ENCODE peak calls at places on chromosomes 6 and 20, in ten cellular contexts. One of them, this sample, is unnamed.

GRCh38 chr6:1035419-1035818 is 276.5 kb upstream of the FOXQ1 start:
- DNase-seq in upper lobe of left lung: no peak
- DNase-seq in AG09309: no peak
- DNase-seq in aorta: no peak
- DNase-seq in astrocyte of the spinal cord: no peak
- DNase-seq in cardiac fibroblast: no peak
- DNase-seq in A549: no peak
- DNase-seq in heart left ventricle: no peak
- DNase-seq in brain microvascular endothelial cell: no peak
- DNase-seq in CD8-positive, alpha-beta memory T cell: no peak
- DNase-seq in this sample: no peak

GRCh38 chr6:85250586-85251216 is 199.2 kb upstream of the NT5E start:
- DNase-seq in heart left ventricle: no peak
- DNase-seq in brain microvascular endothelial cell: peak
- DNase-seq in upper lobe of left lung: no peak
- DNase-seq in cardiac fibroblast: peak
- DNase-seq in AG09309: no peak
- DNase-seq in CD8-positive, alpha-beta memory T cell: no peak
- DNase-seq in astrocyte of the spinal cord: peak
- DNase-seq in A549: no peak
- DNase-seq in aorta: no peak
- DNase-seq in this sample: no peak

GRCh38 chr6:16639689-16640480 is 121.4 kb downstream of the ATXN1 start:
- DNase-seq in brain microvascular endothelial cell: peak
- DNase-seq in heart left ventricle: no peak
- DNase-seq in cardiac fibroblast: peak
- DNase-seq in CD8-positive, alpha-beta memory T cell: no peak
- DNase-seq in A549: peak
- DNase-seq in AG09309: peak
- DNase-seq in astrocyte of the spinal cord: peak
- DNase-seq in aorta: no peak
- DNase-seq in upper lobe of left lung: no peak
- DNase-seq in this sample: no peak

GRCh38 chr6:79671605-79672266 is 40.6 kb downstream of the SH3BGRL2 start:
- DNase-seq in CD8-positive, alpha-beta memory T cell: peak
- DNase-seq in upper lobe of left lung: peak
- DNase-seq in A549: no peak
- DNase-seq in cardiac fibroblast: peak
- DNase-seq in aorta: no peak
- DNase-seq in brain microvascular endothelial cell: peak
- DNase-seq in astrocyte of the spinal cord: peak
- DNase-seq in heart left ventricle: peak
- DNase-seq in AG09309: no peak
- DNase-seq in this sample: no peak

GRCh38 chr20:43662943-43663655 is 3.8 kb upstream of the MYBL2 start:
- DNase-seq in A549: no peak
- DNase-seq in upper lobe of left lung: no peak
- DNase-seq in astrocyte of the spinal cord: no peak
- DNase-seq in aorta: peak
- DNase-seq in cardiac fibroblast: no peak
- DNase-seq in heart left ventricle: no peak
- DNase-seq in CD8-positive, alpha-beta memory T cell: no peak
- DNase-seq in AG09309: no peak
- DNase-seq in brain microvascular endothelial cell: no peak
- DNase-seq in this sample: no peak

GRCh38 chr6:90383212-90383611 is 86.6 kb upstream of the BACH2 start:
- DNase-seq in heart left ventricle: no peak
- DNase-seq in A549: no peak
- DNase-seq in aorta: no peak
- DNase-seq in brain microvascular endothelial cell: no peak
- DNase-seq in AG09309: no peak
- DNase-seq in cardiac fibroblast: no peak
- DNase-seq in CD8-positive, alpha-beta memory T cell: peak
- DNase-seq in upper lobe of left lung: no peak
- DNase-seq in astrocyte of the spinal cord: no peak
- DNase-seq in this sample: peak

GRCh38 chr6:167093922-167094432 is 28.9 kb upstream of the CCR6 start:
- DNase-seq in AG09309: no peak
- DNase-seq in aorta: no peak
- DNase-seq in astrocyte of the spinal cord: no peak
- DNase-seq in CD8-positive, alpha-beta memory T cell: peak
- DNase-seq in heart left ventricle: no peak
- DNase-seq in A549: no peak
- DNase-seq in cardiac fibroblast: no peak
- DNase-seq in brain microvascular endothelial cell: no peak
- DNase-seq in upper lobe of left lung: no peak
- DNase-seq in this sample: no peak

GRCh38 chr20:44649976-44650375 is 1.5 kb downstream of the ADA start:
- DNase-seq in cardiac fibroblast: no peak
- DNase-seq in astrocyte of the spinal cord: no peak
- DNase-seq in heart left ventricle: no peak
- DNase-seq in CD8-positive, alpha-beta memory T cell: no peak
- DNase-seq in AG09309: no peak
- DNase-seq in brain microvascular endothelial cell: no peak
- DNase-seq in aorta: no peak
- DNase-seq in A549: no peak
- DNase-seq in upper lobe of left lung: no peak
- DNase-seq in this sample: no peak

GRCh38 chr6:132962936-132963579 is 148.7 kb downstream of the RPS12 start:
- DNase-seq in AG09309: peak
- DNase-seq in A549: peak
- DNase-seq in aorta: peak
- DNase-seq in astrocyte of the spinal cord: peak
- DNase-seq in cardiac fibroblast: peak
- DNase-seq in CD8-positive, alpha-beta memory T cell: peak
- DNase-seq in brain microvascular endothelial cell: peak
- DNase-seq in upper lobe of left lung: peak
- DNase-seq in heart left ventricle: peak
- DNase-seq in this sample: peak

GRCh38 chr6:132961610-132962009 is 147.2 kb downstream of the RPS12 start:
- DNase-seq in cardiac fibroblast: no peak
- DNase-seq in heart left ventricle: no peak
- DNase-seq in astrocyte of the spinal cord: no peak
- DNase-seq in A549: no peak
- DNase-seq in CD8-positive, alpha-beta memory T cell: no peak
- DNase-seq in upper lobe of left lung: no peak
- DNase-seq in aorta: no peak
- DNase-seq in AG09309: no peak
- DNase-seq in brain microvascular endothelial cell: no peak
- DNase-seq in this sample: no peak

GRCh38 chr6:132964868-132965382 is 150.6 kb downstream of the RPS12 start:
- DNase-seq in heart left ventricle: no peak
- DNase-seq in AG09309: no peak
- DNase-seq in brain microvascular endothelial cell: peak
- DNase-seq in astrocyte of the spinal cord: peak
- DNase-seq in A549: no peak
- DNase-seq in upper lobe of left lung: no peak
- DNase-seq in aorta: no peak
- DNase-seq in CD8-positive, alpha-beta memory T cell: no peak
- DNase-seq in cardiac fibroblast: no peak
- DNase-seq in this sample: no peak

GRCh38 chr6:132961122-132961521 is 146.8 kb downstream of the RPS12 start:
- DNase-seq in A549: no peak
- DNase-seq in upper lobe of left lung: no peak
- DNase-seq in brain microvascular endothelial cell: peak
- DNase-seq in AG09309: peak
- DNase-seq in heart left ventricle: no peak
- DNase-seq in astrocyte of the spinal cord: peak
- DNase-seq in cardiac fibroblast: peak
- DNase-seq in aorta: no peak
- DNase-seq in CD8-positive, alpha-beta memory T cell: no peak
- DNase-seq in this sample: no peak

DNA sequence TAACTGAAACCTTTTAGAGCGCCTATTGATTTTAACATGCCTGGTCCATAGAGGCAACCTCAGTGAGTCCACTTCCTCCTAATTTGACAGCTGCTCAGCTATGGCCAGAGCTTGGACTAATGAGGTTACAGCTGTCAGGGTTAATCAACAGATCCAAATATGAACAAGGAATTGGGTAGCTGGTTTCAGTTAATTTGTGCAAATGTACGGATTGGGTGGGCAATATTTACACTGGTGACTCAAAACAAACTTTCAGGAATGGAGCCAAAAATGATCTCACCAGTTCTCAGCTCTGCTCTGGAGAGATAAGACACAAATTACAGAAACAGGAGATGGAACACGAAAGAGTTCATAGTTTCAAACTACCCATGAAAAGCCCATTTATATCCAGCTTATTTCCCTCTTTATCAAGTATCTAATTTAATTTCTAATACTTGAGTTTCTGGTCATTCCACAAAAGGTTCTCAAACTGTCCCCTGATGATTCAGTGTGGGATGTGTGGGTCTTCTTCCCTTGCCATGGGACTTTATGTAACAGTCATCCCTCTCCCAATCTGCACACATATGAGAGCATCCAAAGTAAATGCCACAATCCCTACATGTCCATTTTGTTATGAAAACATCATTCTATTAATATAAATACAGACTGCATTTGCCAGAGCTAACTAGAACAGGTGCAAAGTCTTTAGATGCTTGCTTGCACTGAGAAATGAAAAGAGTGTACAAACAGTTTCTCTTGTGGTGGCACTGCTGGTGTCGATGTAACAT is 149.9 kb downstream of the RPS12 start:
- DNase-seq in heart left ventricle: no peak
- DNase-seq in AG09309: no peak
- DNase-seq in CD8-positive, alpha-beta memory T cell: no peak
- DNase-seq in astrocyte of the spinal cord: peak
- DNase-seq in cardiac fibroblast: peak
- DNase-seq in aorta: no peak
- DNase-seq in brain microvascular endothelial cell: peak
- DNase-seq in A549: no peak
- DNase-seq in upper lobe of left lung: no peak
- DNase-seq in this sample: no peak
- H3K4me3 ChIP-seq in heart left ventricle: no peak
- H3K4me3 ChIP-seq in AG09309: no peak
- H3K4me3 ChIP-seq in CD8-positive, alpha-beta memory T cell: no peak
- H3K4me3 ChIP-seq in astrocyte of the spinal cord: no peak
- H3K4me3 ChIP-seq in cardiac fibroblast: no peak
- H3K4me3 ChIP-seq in aorta: no peak
- H3K4me3 ChIP-seq in brain microvascular endothelial cell: no peak
- H3K4me3 ChIP-seq in A549: no peak
- H3K4me3 ChIP-seq in upper lobe of left lung: no peak
- H3K4me3 ChIP-seq in this sample: no peak

DNA sequence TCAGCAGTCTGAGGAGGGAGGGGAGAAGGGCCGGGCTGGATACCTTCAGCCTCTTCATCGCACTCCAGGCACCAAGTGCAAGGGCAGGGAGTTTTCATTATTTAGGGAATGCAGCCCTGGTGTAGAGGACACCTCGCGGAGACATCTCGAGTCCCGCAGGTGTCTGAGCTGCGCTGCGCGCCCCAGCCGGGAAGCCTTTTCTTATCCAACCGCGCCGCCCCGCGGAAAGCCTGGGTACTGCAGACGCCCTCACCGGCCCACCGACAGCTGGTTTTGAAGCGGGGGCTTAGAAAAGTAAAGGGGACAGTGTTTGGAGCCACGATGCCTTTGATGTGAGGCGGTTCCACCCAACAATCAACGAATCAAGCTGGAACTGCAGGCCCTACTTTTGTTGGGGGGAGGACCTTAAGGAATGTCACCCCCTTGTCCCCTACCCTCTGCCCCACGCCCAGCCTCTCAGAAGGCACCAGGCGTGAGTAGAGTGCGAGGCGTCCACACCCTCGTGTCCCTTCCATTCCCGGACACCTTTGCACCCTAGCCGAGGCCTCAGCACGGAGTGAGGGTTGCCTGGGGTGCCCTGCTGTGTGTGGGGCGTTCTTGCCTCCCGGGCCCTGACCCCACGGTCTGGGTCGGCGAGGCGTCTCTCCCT is 8.6 kb downstream of the NKX2-2 start:
- DNase-seq in aorta: peak
- DNase-seq in A549: peak
- DNase-seq in upper lobe of left lung: peak
- DNase-seq in cardiac fibroblast: peak
- DNase-seq in brain microvascular endothelial cell: peak
- DNase-seq in heart left ventricle: peak
- DNase-seq in AG09309: no peak
- DNase-seq in astrocyte of the spinal cord: no peak
- DNase-seq in CD8-positive, alpha-beta memory T cell: peak
- DNase-seq in this sample: peak
- H3K4me3 ChIP-seq in aorta: no peak
- H3K4me3 ChIP-seq in A549: peak
- H3K4me3 ChIP-seq in upper lobe of left lung: no peak
- H3K4me3 ChIP-seq in cardiac fibroblast: peak
- H3K4me3 ChIP-seq in brain microvascular endothelial cell: peak
- H3K4me3 ChIP-seq in heart left ventricle: peak
- H3K4me3 ChIP-seq in AG09309: peak
- H3K4me3 ChIP-seq in astrocyte of the spinal cord: peak
- H3K4me3 ChIP-seq in CD8-positive, alpha-beta memory T cell: no peak
- H3K4me3 ChIP-seq in this sample: no peak

GRCh38 chr6:42726026-42726425 is 3.6 kb upstream of the PRPH2 start:
- DNase-seq in A549: no peak
- DNase-seq in CD8-positive, alpha-beta memory T cell: no peak
- DNase-seq in astrocyte of the spinal cord: no peak
- DNase-seq in brain microvascular endothelial cell: no peak
- DNase-seq in upper lobe of left lung: no peak
- DNase-seq in aorta: no peak
- DNase-seq in heart left ventricle: no peak
- DNase-seq in cardiac fibroblast: no peak
- DNase-seq in AG09309: no peak
- DNase-seq in this sample: no peak

GRCh38 chr6:42724825-42725224 is 2.4 kb upstream of the PRPH2 start:
- DNase-seq in AG09309: no peak
- DNase-seq in CD8-positive, alpha-beta memory T cell: no peak
- DNase-seq in brain microvascular endothelial cell: no peak
- DNase-seq in cardiac fibroblast: no peak
- DNase-seq in upper lobe of left lung: no peak
- DNase-seq in A549: no peak
- DNase-seq in aorta: no peak
- DNase-seq in astrocyte of the spinal cord: no peak
- DNase-seq in heart left ventricle: no peak
- DNase-seq in this sample: no peak

GRCh38 chr6:42727627-42728026 is 5.2 kb upstream of the PRPH2 start:
- DNase-seq in heart left ventricle: peak
- DNase-seq in AG09309: no peak
- DNase-seq in upper lobe of left lung: no peak
- DNase-seq in A549: no peak
- DNase-seq in cardiac fibroblast: no peak
- DNase-seq in aorta: no peak
- DNase-seq in brain microvascular endothelial cell: no peak
- DNase-seq in astrocyte of the spinal cord: no peak
- DNase-seq in CD8-positive, alpha-beta memory T cell: no peak
- DNase-seq in this sample: no peak

GRCh38 chr6:42726485-42727083 is 4.2 kb upstream of the PRPH2 start:
- DNase-seq in AG09309: peak
- DNase-seq in heart left ventricle: peak
- DNase-seq in CD8-positive, alpha-beta memory T cell: peak
- DNase-seq in upper lobe of left lung: peak
- DNase-seq in brain microvascular endothelial cell: peak
- DNase-seq in cardiac fibroblast: peak
- DNase-seq in astrocyte of the spinal cord: peak
- DNase-seq in aorta: peak
- DNase-seq in A549: peak
- DNase-seq in this sample: peak

DNA sequence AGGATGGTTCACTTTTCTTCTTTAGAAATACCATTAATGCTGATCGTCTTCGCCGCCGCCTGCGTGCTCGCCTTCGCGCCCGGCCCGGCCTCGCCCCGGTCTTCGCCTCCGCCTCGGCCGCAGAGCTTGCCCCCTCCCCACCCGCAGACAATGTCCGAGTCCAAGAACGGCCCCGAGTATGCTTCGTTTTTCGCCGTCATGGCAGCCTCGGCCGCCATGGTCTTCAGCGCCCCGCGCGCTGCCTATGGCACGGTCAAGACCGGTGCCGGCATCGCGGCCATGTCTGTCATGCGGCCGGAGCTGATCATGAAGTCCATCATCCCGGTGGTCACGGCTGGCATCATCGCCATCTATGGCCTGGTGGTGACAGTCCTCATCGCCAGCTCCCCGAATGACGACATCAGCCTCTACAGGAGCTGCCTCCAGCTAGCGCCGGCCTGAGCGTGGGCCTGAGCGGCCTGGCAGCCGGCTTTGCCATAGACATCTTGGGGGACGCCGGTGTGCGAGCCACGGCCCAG is 4.7 kb upstream of the PRPH2 start:
- DNase-seq in aorta: peak
- DNase-seq in astrocyte of the spinal cord: no peak
- DNase-seq in upper lobe of left lung: no peak
- DNase-seq in AG09309: no peak
- DNase-seq in cardiac fibroblast: peak
- DNase-seq in brain microvascular endothelial cell: no peak
- DNase-seq in CD8-positive, alpha-beta memory T cell: no peak
- DNase-seq in heart left ventricle: peak
- DNase-seq in A549: no peak
- DNase-seq in this sample: no peak
- H3K4me3 ChIP-seq in aorta: peak
- H3K4me3 ChIP-seq in astrocyte of the spinal cord: peak
- H3K4me3 ChIP-seq in upper lobe of left lung: peak
- H3K4me3 ChIP-seq in AG09309: no peak
- H3K4me3 ChIP-seq in cardiac fibroblast: peak
- H3K4me3 ChIP-seq in brain microvascular endothelial cell: peak
- H3K4me3 ChIP-seq in CD8-positive, alpha-beta memory T cell: peak
- H3K4me3 ChIP-seq in heart left ventricle: peak
- H3K4me3 ChIP-seq in A549: no peak
- H3K4me3 ChIP-seq in this sample: peak

GRCh38 chr20:49284818-49285217 is 7.0 kb upstream of the ZNFX1 start:
- DNase-seq in cardiac fibroblast: no peak
- DNase-seq in aorta: no peak
- DNase-seq in upper lobe of left lung: no peak
- DNase-seq in brain microvascular endothelial cell: no peak
- DNase-seq in heart left ventricle: no peak
- DNase-seq in AG09309: no peak
- DNase-seq in astrocyte of the spinal cord: no peak
- DNase-seq in A549: no peak
- DNase-seq in CD8-positive, alpha-beta memory T cell: no peak
- DNase-seq in this sample: no peak
- H3K4me3 ChIP-seq in cardiac fibroblast: no peak
- H3K4me3 ChIP-seq in aorta: no peak
- H3K4me3 ChIP-seq in upper lobe of left lung: no peak
- H3K4me3 ChIP-seq in brain microvascular endothelial cell: peak
- H3K4me3 ChIP-seq in heart left ventricle: no peak
- H3K4me3 ChIP-seq in AG09309: no peak
- H3K4me3 ChIP-seq in astrocyte of the spinal cord: no peak
- H3K4me3 ChIP-seq in A549: peak
- H3K4me3 ChIP-seq in CD8-positive, alpha-beta memory T cell: no peak
- H3K4me3 ChIP-seq in this sample: no peak